ENCODE peak calls at places on chromosomes 6 and 20, in nine cellular contexts. D, L, E, M, P, K, T, A and R are unnamed samples.

GRCh38 chr6:22880686-22881433 is 311.5 kb downstream of the HDGFL1 start:
- DNase-seq in E (peak), P (peak), T (no peak), M (no peak), D (peak), L (no peak), A (no peak), K (no peak), R (no peak)

GRCh38 chr6:131199568-131200272 is 64.5 kb downstream of the AKAP7 start:
- DNase-seq in T (no peak), A (peak), L (peak), P (peak), K (peak), E (peak), D (peak), M (peak), R (peak)

GRCh38 chr20:49699200-49699992 is 14.3 kb downstream of the B4GALT5 start:
- DNase-seq in D (peak), A (no peak), M (no peak), P (no peak), E (peak), K (no peak), T (no peak), L (peak), R (no peak)

GRCh38 chr6:47134476-47135189 is 92.5 kb upstream of the ADGRF1 start:
- DNase-seq in T (no peak), P (peak), L (no peak), K (no peak), D (peak), M (no peak), A (no peak), E (peak), R (no peak)

GRCh38 chr6:40298207-40298606 is 289.0 kb downstream of the LRFN2 start:
- DNase-seq in P (no peak), T (no peak), L (no peak), A (no peak), D (no peak), K (no peak), E (no peak), M (no peak), R (no peak)

GRCh38 chr6:10684618-10685017 is 9.8 kb downstream of the C6orf52 start:
- DNase-seq in P (no peak), D (no peak), K (no peak), L (no peak), E (no peak), T (no peak), A (no peak), M (no peak), R (no peak)

GRCh38 chr6:73078333-73078732 is 147.0 kb downstream of the KHDC1L start:
- DNase-seq in L (no peak), T (no peak), M (no peak), K (no peak), P (no peak), E (no peak), A (no peak), D (no peak), R (no peak)

GRCh38 chr6:153997221-153997620 is 41.8 kb upstream of the OPRM1 start:
- DNase-seq in E (no peak), P (no peak), T (no peak), M (no peak), D (no peak), K (no peak), L (no peak), A (no peak), R (no peak)

GRCh38 chr6:65569505-65569904 is 137.5 kb downstream of the EYS start:
- DNase-seq in D (no peak), A (no peak), M (no peak), P (no peak), E (no peak), L (no peak), T (no peak), K (no peak), R (no peak)

GRCh38 chr20:15100506-15101160 is 763.2 kb upstream of the FLRT3 start:
- DNase-seq in A (no peak), P (peak), K (no peak), T (no peak), L (no peak), M (no peak), D (no peak), E (peak), R (no peak)

GRCh38 chr20:8909596-8909995 is 159.3 kb upstream of the PLCB4 start:
- DNase-seq in A (no peak), L (no peak), E (peak), D (no peak), M (no peak), T (no peak), P (no peak), K (no peak), R (no peak)